ENCODE peak calls at places on chromosomes 5 and 9, in six cellular contexts. O is neuronal stem cell, D is H9, J is H1, L is mesenchymal stem cell, I is trophoblast cell. P is an unnamed sample.

GRCh38 chr5:60185230-60186104 is 291.9 kb upstream of the PDE4D start:
- DNase-seq in I (no peak), J (no peak), L (peak), O (no peak), D (no peak), P (no peak)

GRCh38 chr5:125756456-125756855 is 666.8 kb upstream of the GRAMD2B start:
- DNase-seq in I (peak), J (no peak), L (no peak), D (no peak), O (no peak), P (peak)

GRCh38 chr5:150538007-150538917 is 30.3 kb downstream of the NDST1 start:
- DNase-seq in O (no peak), I (no peak), J (no peak), L (no peak), D (no peak), P (peak)

GRCh38 chr5:67293177-67293576 is 96.6 kb upstream of the CD180 start:
- DNase-seq in D (no peak), O (no peak), I (no peak), J (no peak), L (no peak), P (no peak)

GRCh38 chr5:55853818-55854217 is 2.7 kb downstream of the IL31RA start:
- DNase-seq in L (peak), O (no peak), J (no peak), I (no peak), D (no peak), P (peak)

GRCh38 chr9:113649054-113649453 is 185.5 kb downstream of the RGS3 start:
- DNase-seq in O (no peak), I (no peak), J (no peak), L (no peak), D (no peak), P (peak)

GRCh38 chr5:68757813-68758212 is 336.0 kb upstream of the SLC30A5 start:
- DNase-seq in L (no peak), I (no peak), O (no peak), D (no peak), J (no peak), P (no peak)

GRCh38 chr5:58411372-58411771 is 48.5 kb downstream of the PLK2 start:
- DNase-seq in L (no peak), D (no peak), O (no peak), J (no peak), I (no peak), P (peak)

GRCh38 chr9:98062161-98062560 is 5.6 kb downstream of the NANS start:
- DNase-seq in J (no peak), I (no peak), L (no peak), D (no peak), O (no peak), P (no peak)

GRCh38 chr9:90219548-90220118 is 423.0 kb downstream of the DIRAS2 start:
- DNase-seq in O (no peak), L (peak), I (no peak), J (peak), D (peak), P (no peak)

GRCh38 chr9:89527084-89527483 is 29.2 kb upstream of the SEMA4D start:
- DNase-seq in I (no peak), O (no peak), L (no peak), D (no peak), J (no peak), P (no peak)

GRCh38 chr5:110757118-110757729 is 18.4 kb downstream of the SLC25A46 start:
- DNase-seq in J (no peak), L (peak), O (peak), I (peak), D (no peak), P (peak)

GRCh38 chr5:147455321-147455720 is 54.5 kb downstream of the DPYSL3 start:
- DNase-seq in L (peak), I (no peak), J (no peak), O (no peak), D (no peak), P (peak)

GRCh38 chr5:75021229-75021628 is 31.1 kb downstream of the GCNT4 start:
- DNase-seq in I (no peak), L (no peak), O (no peak), D (no peak), J (no peak), P (no peak)

GRCh38 chr5:1315709-1316587 is 21.1 kb upstream of the TERT start:
- DNase-seq in I (no peak), O (no peak), J (no peak), D (peak), L (no peak), P (no peak)

GRCh38 chr5:73318308-73318719 is 130.3 kb downstream of the FOXD1 start:
- DNase-seq in J (no peak), I (peak), D (no peak), L (no peak), O (no peak), P (peak)

GRCh38 chr5:68709229-68709628 is 384.6 kb upstream of the SLC30A5 start:
- DNase-seq in I (no peak), O (no peak), L (no peak), J (no peak), D (no peak), P (no peak)

GRCh38 chr9:93147632-93148031 is 13.6 kb upstream of the NINJ1 start:
- DNase-seq in I (no peak), L (no peak), J (no peak), D (no peak), O (no peak), P (no peak)

GRCh38 chr5:44638286-44638869 is 170.4 kb upstream of the MRPS30 start:
- DNase-seq in J (peak), L (no peak), D (peak), I (no peak), O (no peak), P (no peak)

GRCh38 chr9:101018391-101018990 is 10.0 kb upstream of the PLPPR1 start:
- DNase-seq in I (no peak), L (no peak), O (no peak), D (no peak), J (no peak), P (no peak)

GRCh38 chr5:108858959-108859358 is 111.3 kb downstream of the FER start:
- DNase-seq in O (no peak), J (no peak), D (no peak), L (peak), I (no peak), P (peak)

GRCh38 chr9:90916147-90916734 is 114.6 kb downstream of the SYK start:
- DNase-seq in I (peak), L (peak), D (no peak), O (no peak), J (no peak), P (peak)

GRCh38 chr5:145340099-145340498 is 495.0 kb downstream of the PRELID2 start:
- DNase-seq in J (no peak), I (no peak), O (no peak), D (no peak), L (no peak), P (no peak)

GRCh38 chr9:91162311-91162710 is 199.4 kb downstream of the AUH start:
- DNase-seq in O (no peak), J (no peak), I (no peak), L (peak), D (no peak), P (peak)

GRCh38 chr5:157280927-157281326 is 15.0 kb downstream of the CYFIP2 start:
- DNase-seq in L (no peak), J (no peak), I (no peak), O (no peak), D (no peak), P (peak)

GRCh38 chr5:25387949-25388348 is 743.2 kb upstream of the CDH10 start:
- DNase-seq in I (no peak), L (no peak), O (no peak), J (no peak), D (no peak), P (no peak)

GRCh38 chr9:123997665-123998277 is 13.8 kb upstream of the LHX2 start:
- DNase-seq in D (peak), O (no peak), I (peak), L (no peak), J (no peak), P (peak)

GRCh38 chr5:61023131-61023530 is 78.1 kb downstream of the NDUFAF2 start:
- DNase-seq in O (no peak), L (peak), D (no peak), I (no peak), J (no peak), P (peak)

GRCh38 chr9:36504154-36504550 is 68.5 kb upstream of the MELK start:
- DNase-seq in L (no peak), D (no peak), J (no peak), O (no peak), I (no peak), P (no peak)

GRCh38 chr9:34998266-34998665 is 8.7 kb downstream of the DNAJB5 start:
- DNase-seq in J (no peak), O (no peak), L (no peak), I (no peak), D (no peak), P (no peak)

GRCh38 chr5:89878140-89878570 is 531.4 kb downstream of the CETN3 start:
- DNase-seq in I (no peak), O (no peak), J (no peak), L (peak), D (no peak), P (peak)

GRCh38 chr9:35651964-35652828 is 1.5 kb upstream of the SIT1 start:
- DNase-seq in I (peak), D (no peak), J (no peak), O (no peak), L (peak), P (peak)

GRCh38 chr5:159782197-159782994 is 133.9 kb upstream of the ADRA1B start:
- DNase-seq in D (no peak), L (no peak), J (no peak), I (no peak), O (no peak), P (no peak)

GRCh38 chr5:31962928-31963327 is 211.2 kb downstream of the GOLPH3 start:
- DNase-seq in D (no peak), I (peak), L (no peak), J (no peak), O (no peak), P (no peak)

GRCh38 chr9:135305546-135306180 is 173.9 kb upstream of the PPP1R26 start:
- DNase-seq in O (no peak), L (no peak), I (no peak), D (no peak), J (no peak), P (no peak)

GRCh38 chr5:97297063-97297715 is 114.1 kb upstream of the RIOK2 start:
- DNase-seq in J (peak), O (peak), D (peak), L (peak), I (no peak), P (peak)

GRCh38 chr5:61482980-61483379 is 150.9 kb downstream of the ZSWIM6 start:
- DNase-seq in D (no peak), J (no peak), I (no peak), O (no peak), L (no peak), P (no peak)

GRCh38 chr5:25020454-25020853 is 375.7 kb upstream of the CDH10 start:
- DNase-seq in O (peak), L (no peak), J (peak), D (peak), I (no peak), P (no peak)

GRCh38 chr9:7185612-7186011 is 427.8 kb downstream of the KDM4C start:
- DNase-seq in D (peak), J (peak), L (peak), O (no peak), I (peak), P (peak)

GRCh38 chr9:129776938-129777768 is 24.3 kb upstream of the PTGES start:
- DNase-seq in L (peak), J (no peak), O (no peak), D (peak), I (peak), P (peak)

GRCh38 chr9:128297221-128297773 is 21.2 kb downstream of the SWI5 start:
- DNase-seq in O (no peak), D (no peak), I (no peak), L (no peak), J (no peak), P (no peak)
- H3K23ac ChIP-seq in O (no peak), D (no peak), I (no peak), L (no peak), J (no peak), P (peak)

GRCh38 chr9:138013836-138014569 is 136.4 kb downstream of the CACNA1B start:
- DNase-seq in O (no peak), I (no peak), D (no peak), J (no peak), L (no peak), P (no peak)

GRCh38 chr9:138010274-138010800 is 132.8 kb downstream of the CACNA1B start:
- DNase-seq in J (no peak), L (no peak), O (no peak), I (no peak), D (no peak), P (no peak)

GRCh38 chr9:138010861-138011260 is 133.3 kb downstream of the CACNA1B start:
- DNase-seq in I (no peak), D (no peak), O (no peak), J (no peak), L (no peak), P (no peak)

GRCh38 chr9:138009456-138010273 is 132.1 kb downstream of the CACNA1B start:
- DNase-seq in L (no peak), O (no peak), D (no peak), J (no peak), I (no peak), P (no peak)

DNA sequence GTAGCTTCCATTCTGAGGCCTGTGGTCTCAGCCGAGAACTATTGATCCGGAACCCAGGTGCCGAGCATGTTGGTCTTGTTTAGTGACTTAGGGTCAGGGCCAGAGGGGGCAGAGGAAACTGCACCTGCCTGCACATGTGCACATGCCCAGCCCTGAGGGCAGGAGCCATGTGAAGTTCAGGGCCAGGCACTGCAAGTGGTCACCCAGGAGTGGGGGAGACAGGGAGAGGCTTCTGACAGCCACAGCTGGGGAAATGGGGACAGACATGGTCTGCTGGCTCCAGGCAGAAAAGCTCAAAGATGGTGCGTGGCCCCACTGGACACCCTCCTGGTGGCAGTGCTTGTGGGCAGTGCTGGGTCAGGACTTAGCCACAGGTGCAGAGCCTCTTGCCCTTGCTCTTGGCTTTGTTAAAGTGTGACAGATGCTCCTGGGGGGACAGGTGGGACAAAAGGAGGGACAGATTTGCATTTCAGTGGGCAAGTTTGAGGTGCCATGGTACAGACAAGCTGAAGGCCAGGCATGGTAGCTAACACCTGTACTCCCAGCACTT is 134.4 kb downstream of the CACNA1B start:
- DNase-seq in J (no peak), L (no peak), O (no peak), D (no peak), I (no peak), P (no peak)
- H3K14ac ChIP-seq in J (no peak), L (no peak), O (no peak), D (no peak), I (no peak), P (no peak)

GRCh38 chr5:135491552-135492318 is 39.6 kb upstream of the TIFAB start:
- DNase-seq in D (peak), O (no peak), L (no peak), J (no peak), I (peak), P (no peak)
- H3K23ac ChIP-seq in D (no peak), O (no peak), L (no peak), J (no peak), I (no peak), P (no peak)

DNA sequence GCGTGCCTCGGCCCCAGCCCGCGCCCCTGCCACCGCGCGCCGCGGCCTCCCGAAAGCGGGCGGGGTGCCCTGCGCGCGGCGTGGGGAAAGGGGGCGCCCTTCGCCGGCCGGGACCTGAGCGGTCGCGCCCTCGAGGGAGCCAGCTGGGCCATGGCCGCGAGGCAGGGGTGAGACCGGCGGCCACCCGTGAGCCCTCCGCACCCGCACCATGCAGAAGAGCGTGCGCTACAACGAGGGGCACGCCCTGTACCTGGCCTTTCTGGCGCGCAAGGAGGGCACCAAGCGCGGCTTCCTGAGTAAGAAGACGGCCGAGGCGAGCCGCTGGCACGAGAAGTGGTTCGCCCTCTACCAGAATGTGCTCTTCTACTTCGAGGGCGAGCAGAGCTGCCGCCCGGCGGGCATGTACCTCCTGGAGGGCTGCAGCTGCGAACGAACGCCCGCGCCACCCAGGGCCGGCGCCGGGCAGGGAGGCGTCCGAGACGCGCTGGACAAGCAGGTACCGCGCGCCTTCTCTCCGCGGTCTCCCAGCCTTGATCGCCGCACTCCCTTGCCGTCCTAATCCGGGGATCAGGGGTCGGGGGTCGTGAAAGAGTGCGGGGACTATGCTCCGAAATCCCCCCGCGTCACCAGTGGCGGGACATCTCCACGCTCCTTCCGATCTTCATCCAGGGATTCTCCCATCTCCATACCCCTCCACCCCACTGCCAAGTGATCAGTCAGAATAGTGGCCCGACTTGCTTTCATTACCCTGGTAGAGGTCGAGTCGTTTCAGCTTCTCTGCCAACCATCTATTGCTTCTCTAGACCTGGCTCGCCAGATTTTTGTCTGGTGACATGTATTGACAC is 590 bp downstream of the RASGRF2 start:
- DNase-seq in L (peak), I (peak), D (peak), J (no peak), O (peak), P (peak)
- H3K14ac ChIP-seq in L (peak), I (peak), D (peak), J (no peak), O (peak), P (peak)

DNA sequence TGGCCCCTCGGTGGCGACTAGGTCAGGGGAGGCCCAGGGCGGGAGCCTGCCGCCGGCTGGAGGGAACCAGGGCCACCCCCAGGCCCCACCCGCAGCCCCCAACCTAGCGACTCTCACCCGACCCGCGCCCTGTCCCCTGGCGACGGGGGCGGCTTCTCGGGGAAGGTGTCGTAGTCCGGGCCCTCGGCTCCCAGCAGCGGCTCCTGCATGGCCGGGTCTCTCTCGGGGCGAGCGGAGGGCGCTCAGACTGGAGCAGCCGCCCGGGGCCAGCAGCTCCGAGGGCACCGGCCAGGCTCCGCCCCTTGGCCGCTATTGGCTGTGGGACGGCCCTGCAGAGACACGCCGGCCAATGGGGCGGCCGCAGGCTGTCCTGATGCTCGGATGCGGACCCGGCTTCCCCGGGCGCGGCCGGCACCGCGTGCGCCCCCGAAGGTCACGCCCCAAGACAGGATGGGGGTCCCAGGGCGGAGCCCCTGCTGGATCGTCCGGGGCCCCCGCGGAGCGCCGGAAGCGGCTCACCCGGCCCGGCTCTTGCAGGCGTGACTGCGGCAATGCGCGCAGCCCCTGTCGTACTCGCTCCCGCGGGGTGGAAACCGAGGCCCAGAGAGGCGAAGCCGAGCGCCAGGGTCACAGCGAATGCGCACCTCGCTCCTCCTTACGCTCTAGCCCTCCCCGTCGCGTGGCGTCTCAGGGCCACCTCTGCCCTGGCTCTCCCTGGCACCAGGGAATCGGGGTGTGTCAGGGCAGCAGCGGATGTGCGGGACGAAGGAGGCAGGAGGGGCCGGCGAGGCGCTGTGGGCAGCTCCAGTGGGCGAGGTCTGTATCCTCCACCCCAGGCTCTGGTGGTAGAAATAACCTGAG is at the start of gene SLC2A6:
- DNase-seq in D (peak), J (peak), L (peak), I (peak), O (peak), P (peak)
- H3K23ac ChIP-seq in D (no peak), J (no peak), L (no peak), I (no peak), O (peak), P (peak)